ENCODE peak calls at places on chromosomes 5 and 9, in four cellular contexts. One of them, this sample, is unnamed. For H3K27me3, the result is how much of the 10 kb centered on the place peaks cover.

GRCh38 chr5:167688331-167688730 is 603.1 kb upstream of the WWC1 start:
- DNase-seq in tibial artery: no peak
- DNase-seq in foreskin keratinocyte: no peak
- DNase-seq in left ventricle myocardium inferior: no peak
- DNase-seq in this sample: no peak

GRCh38 chr5:157816682-157817268 is 42.2 kb downstream of the CLINT1 start:
- DNase-seq in left ventricle myocardium inferior: no peak
- DNase-seq in foreskin keratinocyte: peak
- DNase-seq in tibial artery: no peak
- DNase-seq in this sample: no peak

GRCh38 chr5:154868702-154869101 is 10.3 kb downstream of the CNOT8 start:
- DNase-seq in left ventricle myocardium inferior: no peak
- DNase-seq in tibial artery: no peak
- DNase-seq in foreskin keratinocyte: no peak
- DNase-seq in this sample: no peak

GRCh38 chr5:30502277-30502676 is 691.2 kb upstream of the CDH6 start:
- DNase-seq in foreskin keratinocyte: peak
- DNase-seq in left ventricle myocardium inferior: no peak
- DNase-seq in tibial artery: no peak
- DNase-seq in this sample: no peak

GRCh38 chr5:170216262-170216864 is 16.4 kb upstream of the C5orf58 start:
- DNase-seq in left ventricle myocardium inferior: no peak
- DNase-seq in foreskin keratinocyte: peak
- DNase-seq in tibial artery: no peak
- DNase-seq in this sample: no peak

GRCh38 chr9:34413229-34413852 is 36.6 kb upstream of the MYORG start:
- DNase-seq in foreskin keratinocyte: peak
- DNase-seq in tibial artery: no peak
- DNase-seq in left ventricle myocardium inferior: no peak
- DNase-seq in this sample: no peak

GRCh38 chr5:82176115-82176514 is 102.0 kb downstream of the RPS23 start:
- DNase-seq in foreskin keratinocyte: no peak
- DNase-seq in left ventricle myocardium inferior: no peak
- DNase-seq in tibial artery: no peak
- DNase-seq in this sample: no peak

GRCh38 chr9:123312306-123312877 is 43.6 kb upstream of the CRB2 start:
- DNase-seq in left ventricle myocardium inferior: no peak
- DNase-seq in foreskin keratinocyte: no peak
- DNase-seq in tibial artery: no peak
- DNase-seq in this sample: no peak

GRCh38 chr5:56669534-56670483 is 145.5 kb upstream of the MAP3K1 start:
- DNase-seq in foreskin keratinocyte: no peak
- DNase-seq in tibial artery: peak
- DNase-seq in left ventricle myocardium inferior: peak
- DNase-seq in this sample: peak

GRCh38 chr5:126100767-126101166 is 322.4 kb upstream of the GRAMD2B start:
- DNase-seq in left ventricle myocardium inferior: no peak
- DNase-seq in foreskin keratinocyte: no peak
- DNase-seq in tibial artery: no peak
- DNase-seq in this sample: no peak

GRCh38 chr9:126146254-126147145 is 180.1 kb upstream of the MVB12B start:
- DNase-seq in left ventricle myocardium inferior: no peak
- DNase-seq in tibial artery: no peak
- DNase-seq in foreskin keratinocyte: peak
- DNase-seq in this sample: no peak

GRCh38 chr9:36289836-36290435 is 31.7 kb upstream of the GNE start:
- DNase-seq in left ventricle myocardium inferior: no peak
- DNase-seq in tibial artery: no peak
- DNase-seq in foreskin keratinocyte: no peak
- DNase-seq in this sample: no peak

GRCh38 chr9:95096381-95096780 is 221.1 kb downstream of the FANCC start:
- DNase-seq in foreskin keratinocyte: no peak
- DNase-seq in tibial artery: no peak
- DNase-seq in left ventricle myocardium inferior: no peak
- DNase-seq in this sample: no peak

GRCh38 chr5:160423025-160423554 is 1.4 kb downstream of the PTTG1 start:
- DNase-seq in left ventricle myocardium inferior: no peak
- DNase-seq in tibial artery: no peak
- DNase-seq in foreskin keratinocyte: peak
- DNase-seq in this sample: no peak

GRCh38 chr9:9893837-9894236 is 719.0 kb downstream of the PTPRD start:
- DNase-seq in foreskin keratinocyte: peak
- DNase-seq in tibial artery: no peak
- DNase-seq in left ventricle myocardium inferior: no peak
- DNase-seq in this sample: no peak

GRCh38 chr5:61139931-61140330 is 22.3 kb downstream of the SMIM15 start:
- DNase-seq in foreskin keratinocyte: no peak
- DNase-seq in left ventricle myocardium inferior: no peak
- DNase-seq in tibial artery: no peak
- DNase-seq in this sample: no peak

GRCh38 chr9:122197334-122197872 is 31.4 kb downstream of the LHX6 start:
- DNase-seq in tibial artery: no peak
- DNase-seq in foreskin keratinocyte: no peak
- DNase-seq in left ventricle myocardium inferior: no peak
- DNase-seq in this sample: no peak

GRCh38 chr5:45642370-45642769 is 53.8 kb downstream of the HCN1 start:
- DNase-seq in left ventricle myocardium inferior: no peak
- DNase-seq in foreskin keratinocyte: no peak
- DNase-seq in tibial artery: no peak
- DNase-seq in this sample: no peak

GRCh38 chr5:67133781-67134180 is 62.8 kb downstream of the CD180 start:
- DNase-seq in left ventricle myocardium inferior: no peak
- DNase-seq in foreskin keratinocyte: no peak
- DNase-seq in tibial artery: no peak
- DNase-seq in this sample: no peak

GRCh38 chr5:104800440-104801048 is 1238.0 kb upstream of the NUDT12 start:
- DNase-seq in foreskin keratinocyte: no peak
- DNase-seq in left ventricle myocardium inferior: no peak
- DNase-seq in tibial artery: no peak
- DNase-seq in this sample: no peak

GRCh38 chr5:95697781-95698681 is 15.2 kb upstream of the SPATA9 start:
- DNase-seq in foreskin keratinocyte: no peak
- DNase-seq in left ventricle myocardium inferior: no peak
- DNase-seq in tibial artery: no peak
- DNase-seq in this sample: no peak

GRCh38 chr9:130042406-130042930 is 521 bp downstream of the FNBP1 start:
- DNase-seq in left ventricle myocardium inferior: peak
- DNase-seq in tibial artery: peak
- DNase-seq in foreskin keratinocyte: no peak
- DNase-seq in this sample: no peak

GRCh38 chr9:138010274-138010800 is 132.8 kb downstream of the CACNA1B start:
- DNase-seq in left ventricle myocardium inferior: no peak
- DNase-seq in foreskin keratinocyte: no peak
- DNase-seq in tibial artery: no peak
- DNase-seq in this sample: no peak

GRCh38 chr9:137083418-137084004 is 3.3 kb upstream of the MAN1B1 start:
- DNase-seq in tibial artery: peak
- DNase-seq in foreskin keratinocyte: peak
- DNase-seq in left ventricle myocardium inferior: no peak
- DNase-seq in this sample: no peak

GRCh38 chr9:120336021-120336752 is 243.8 kb downstream of the CDK5RAP2 start:
- DNase-seq in left ventricle myocardium inferior: no peak
- DNase-seq in tibial artery: no peak
- DNase-seq in foreskin keratinocyte: peak
- DNase-seq in this sample: no peak

GRCh38 chr9:136997830-136998234 is 1.5 kb upstream of the CLIC3 start:
- DNase-seq in left ventricle myocardium inferior: no peak
- DNase-seq in foreskin keratinocyte: no peak
- DNase-seq in tibial artery: no peak
- DNase-seq in this sample: no peak

GRCh38 chr5:141343242-141343952 is at the start of gene PCDHGA3:
- DNase-seq in foreskin keratinocyte: peak
- DNase-seq in tibial artery: no peak
- DNase-seq in left ventricle myocardium inferior: no peak
- DNase-seq in this sample: no peak

GRCh38 chr9:93622725-93623124 is 46.3 kb downstream of the PHF2 start:
- DNase-seq in left ventricle myocardium inferior: no peak
- DNase-seq in foreskin keratinocyte: no peak
- DNase-seq in tibial artery: no peak
- DNase-seq in this sample: no peak

GRCh38 chr9:93419023-93419422 is 32.5 kb upstream of the FAM120A start:
- DNase-seq in foreskin keratinocyte: no peak
- DNase-seq in tibial artery: no peak
- DNase-seq in left ventricle myocardium inferior: no peak
- DNase-seq in this sample: no peak

GRCh38 chr9:132511191-132511999 is 71.0 kb upstream of the BARHL1 start:
- DNase-seq in foreskin keratinocyte: no peak
- DNase-seq in tibial artery: no peak
- DNase-seq in left ventricle myocardium inferior: no peak
- DNase-seq in this sample: no peak

GRCh38 chr5:13601152-13601551 is 343.3 kb downstream of the DNAH5 start:
- DNase-seq in foreskin keratinocyte: peak
- DNase-seq in tibial artery: no peak
- DNase-seq in left ventricle myocardium inferior: no peak
- DNase-seq in this sample: no peak

GRCh38 chr5:57887851-57888621 is 405.4 kb upstream of the ACTBL2 start:
- DNase-seq in tibial artery: no peak
- DNase-seq in left ventricle myocardium inferior: no peak
- DNase-seq in foreskin keratinocyte: peak
- DNase-seq in this sample: no peak

GRCh38 chr5:146872191-146872590 is 6.4 kb downstream of the PPP2R2B start:
- DNase-seq in foreskin keratinocyte: no peak
- DNase-seq in tibial artery: no peak
- DNase-seq in left ventricle myocardium inferior: no peak
- DNase-seq in this sample: no peak

GRCh38 chr5:146877783-146878470 is 630 bp downstream of the PPP2R2B start:
- DNase-seq in left ventricle myocardium inferior: no peak
- DNase-seq in tibial artery: no peak
- DNase-seq in foreskin keratinocyte: no peak
- DNase-seq in this sample: peak

GRCh38 chr5:146877178-146877681 is 1.3 kb downstream of the PPP2R2B start:
- DNase-seq in tibial artery: no peak
- DNase-seq in foreskin keratinocyte: no peak
- DNase-seq in left ventricle myocardium inferior: no peak
- DNase-seq in this sample: no peak

GRCh38 chr5:146867996-146868708 is 10.4 kb downstream of the PPP2R2B start:
- DNase-seq in tibial artery: no peak
- DNase-seq in foreskin keratinocyte: no peak
- DNase-seq in left ventricle myocardium inferior: no peak
- DNase-seq in this sample: no peak

DNA sequence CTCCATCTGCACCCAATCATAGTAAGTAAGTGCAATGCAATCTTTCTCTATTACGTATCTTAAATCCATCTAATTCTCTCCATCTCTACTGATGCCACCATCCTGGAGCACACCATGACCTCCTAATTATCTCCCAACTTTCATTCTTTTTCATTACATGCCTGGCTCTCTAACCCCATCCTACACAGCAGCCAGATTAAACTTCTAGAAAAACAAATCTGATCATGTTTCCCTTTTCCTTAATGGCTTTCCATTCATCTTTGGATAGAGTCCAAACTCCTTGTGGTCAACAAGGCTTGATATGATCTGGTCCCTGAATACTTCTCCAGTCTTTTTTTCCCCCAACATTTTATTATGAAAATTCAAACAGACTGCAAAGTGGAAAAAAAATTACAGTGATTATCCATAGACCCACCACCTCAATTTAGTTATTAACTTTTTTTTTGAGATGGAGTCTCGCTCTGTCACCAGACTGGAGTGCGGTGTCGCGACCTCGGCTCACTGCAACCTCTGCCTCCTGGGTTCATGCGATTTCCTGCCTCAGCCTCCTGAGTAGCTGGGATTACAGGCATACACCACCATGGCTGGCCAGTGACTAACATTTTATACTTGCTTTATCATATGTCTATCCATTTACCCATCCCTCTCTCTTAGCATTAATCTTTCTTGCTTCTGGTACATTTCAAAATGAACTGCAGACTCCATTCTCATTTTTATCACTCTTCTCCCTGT is 5.2 kb downstream of the PPP2R2B start:
- DNase-seq in tibial artery: no peak
- DNase-seq in left ventricle myocardium inferior: no peak
- DNase-seq in foreskin keratinocyte: no peak
- DNase-seq in this sample: no peak
- H3K27me3 ChIP-seq in tibial artery: under half
- H3K27me3 ChIP-seq in left ventricle myocardium inferior: half or more
- H3K27me3 ChIP-seq in foreskin keratinocyte: half or more
- H3K27me3 ChIP-seq in this sample: under half

GRCh38 chr9:106467113-106467846 is 395.7 kb upstream of the ZNF462 start:
- DNase-seq in foreskin keratinocyte: no peak
- DNase-seq in left ventricle myocardium inferior: no peak
- DNase-seq in tibial artery: no peak
- DNase-seq in this sample: no peak
- H3K27ac ChIP-seq in foreskin keratinocyte: no peak
- H3K27ac ChIP-seq in left ventricle myocardium inferior: no peak
- H3K27ac ChIP-seq in tibial artery: no peak
- H3K27ac ChIP-seq in this sample: no peak

GRCh38 chr5:1010641-1011046 is 2.0 kb downstream of the NKD2 start:
- DNase-seq in tibial artery: no peak
- DNase-seq in left ventricle myocardium inferior: peak
- DNase-seq in foreskin keratinocyte: no peak
- DNase-seq in this sample: no peak
- H3K27me3 ChIP-seq in tibial artery: half or more
- H3K27me3 ChIP-seq in left ventricle myocardium inferior: under half
- H3K27me3 ChIP-seq in foreskin keratinocyte: half or more
- H3K27me3 ChIP-seq in this sample: half or more

GRCh38 chr9:127832248-127832647 is 22.2 kb downstream of the ENG start:
- DNase-seq in left ventricle myocardium inferior: no peak
- DNase-seq in tibial artery: no peak
- DNase-seq in foreskin keratinocyte: no peak
- DNase-seq in this sample: no peak

GRCh38 chr9:127825319-127826051 is 22.8 kb downstream of the FPGS start:
- DNase-seq in tibial artery: no peak
- DNase-seq in foreskin keratinocyte: no peak
- DNase-seq in left ventricle myocardium inferior: peak
- DNase-seq in this sample: no peak

GRCh38 chr9:127826253-127826913 is 23.7 kb downstream of the FPGS start:
- DNase-seq in left ventricle myocardium inferior: no peak
- DNase-seq in foreskin keratinocyte: no peak
- DNase-seq in tibial artery: no peak
- DNase-seq in this sample: no peak

GRCh38 chr9:127828262-127829031 is 25.8 kb downstream of the FPGS start:
- DNase-seq in left ventricle myocardium inferior: peak
- DNase-seq in tibial artery: peak
- DNase-seq in foreskin keratinocyte: no peak
- DNase-seq in this sample: no peak

DNA sequence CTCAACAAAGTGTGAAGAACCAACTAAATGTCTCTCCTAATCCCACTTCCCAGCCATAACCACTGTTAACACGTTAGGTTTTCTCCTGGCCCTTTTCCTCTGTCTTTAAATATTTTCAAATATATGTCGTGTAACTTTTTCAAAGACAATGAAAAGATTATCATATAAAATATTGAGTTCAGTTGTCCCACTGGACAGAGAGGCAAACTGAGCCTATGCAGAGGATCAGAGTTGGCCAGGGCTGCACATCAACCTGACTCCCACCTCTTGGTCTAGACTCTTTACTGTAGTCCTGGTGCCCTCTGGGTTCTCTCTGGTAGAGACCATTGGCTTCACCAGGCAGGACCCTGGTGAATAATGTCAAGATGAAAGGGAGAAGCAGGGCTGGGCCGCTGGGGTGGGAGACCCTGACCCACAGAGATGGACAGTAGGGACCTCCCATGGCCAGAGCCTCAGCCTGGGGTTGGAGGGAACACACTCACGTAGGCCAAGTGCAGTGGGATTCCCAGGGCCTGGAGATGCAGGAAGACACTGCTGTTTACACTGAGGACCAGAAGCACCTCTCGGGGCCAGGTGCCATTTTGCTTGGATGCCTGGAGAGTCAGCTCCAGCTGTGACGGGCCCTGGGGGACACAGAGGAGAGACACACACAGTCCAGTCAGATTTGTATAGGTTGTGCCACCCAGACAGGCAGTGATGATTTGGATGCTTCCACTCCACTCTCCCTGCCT is 25.1 kb downstream of the ENG start:
- DNase-seq in left ventricle myocardium inferior: no peak
- DNase-seq in foreskin keratinocyte: no peak
- DNase-seq in tibial artery: no peak
- DNase-seq in this sample: no peak
- H3K27ac ChIP-seq in left ventricle myocardium inferior: peak
- H3K27ac ChIP-seq in foreskin keratinocyte: no peak
- H3K27ac ChIP-seq in tibial artery: peak
- H3K27ac ChIP-seq in this sample: no peak

This sample was measured in CD4-positive, alpha-beta T cell.